ENCODE peak calls at places on chromosome 1, in four cellular contexts. One of them, this sample, is unnamed.

GRCh38 chr1:10635385-10635896 is 160.7 kb downstream of the PEX14 start:
- ATAC-seq in upper lobe of left lung: peak; percentile 20
- ATAC-seq in HCT116: no peak
- ATAC-seq in GM12878: no peak
- ATAC-seq in this sample: peak; percentile 39

GRCh38 chr1:45789601-45790000 is 13.8 kb upstream of the MAST2 start:
- ATAC-seq in upper lobe of left lung: no peak
- ATAC-seq in HCT116: no peak
- ATAC-seq in GM12878: no peak
- ATAC-seq in this sample: no peak

GRCh38 chr1:233664804-233665574 is 51.1 kb downstream of the KCNK1 start:
- ATAC-seq in upper lobe of left lung: no peak
- ATAC-seq in HCT116: no peak
- ATAC-seq in GM12878: no peak
- ATAC-seq in this sample: no peak

GRCh38 chr1:20654104-20654690 is 7.0 kb downstream of the DDOST start:
- ATAC-seq in upper lobe of left lung: peak; percentile 31
- ATAC-seq in HCT116: peak; percentile 45
- ATAC-seq in GM12878: no peak
- ATAC-seq in this sample: no peak

GRCh38 chr1:53582211-53583020 is 123.2 kb downstream of the DMRTB1 start:
- ATAC-seq in upper lobe of left lung: no peak
- ATAC-seq in HCT116: no peak
- ATAC-seq in GM12878: peak; percentile 46
- ATAC-seq in this sample: no peak

GRCh38 chr1:32334864-32335618 is 992 bp downstream of the MARCKSL1 start:
- ATAC-seq in upper lobe of left lung: peak; percentile 57
- ATAC-seq in HCT116: peak; percentile 47
- ATAC-seq in GM12878: peak; percentile 29
- ATAC-seq in this sample: peak; percentile 52

GRCh38 chr1:48492392-48492791 is 20.4 kb upstream of the SPATA6 start:
- ATAC-seq in upper lobe of left lung: no peak
- ATAC-seq in HCT116: no peak
- ATAC-seq in GM12878: no peak
- ATAC-seq in this sample: no peak

GRCh38 chr1:206482611-206483010 is 12.3 kb downstream of the IKBKE start:
- ATAC-seq in upper lobe of left lung: no peak
- ATAC-seq in HCT116: no peak
- ATAC-seq in GM12878: no peak
- ATAC-seq in this sample: no peak

GRCh38 chr1:117346206-117346928 is 20.9 kb upstream of the MAN1A2 start:
- ATAC-seq in upper lobe of left lung: no peak
- ATAC-seq in HCT116: no peak
- ATAC-seq in GM12878: no peak
- ATAC-seq in this sample: no peak

GRCh38 chr1:107378602-107379265 is 237.9 kb downstream of the NTNG1 start:
- ATAC-seq in upper lobe of left lung: no peak
- ATAC-seq in HCT116: no peak
- ATAC-seq in GM12878: no peak
- ATAC-seq in this sample: no peak

GRCh38 chr1:78676347-78676982 is 26.8 kb downstream of the IFI44 start:
- ATAC-seq in upper lobe of left lung: peak; percentile 63
- ATAC-seq in HCT116: peak; percentile 63
- ATAC-seq in GM12878: peak; percentile 70
- ATAC-seq in this sample: no peak

GRCh38 chr1:6686294-6686693 is 15.3 kb downstream of the DNAJC11 start:
- ATAC-seq in upper lobe of left lung: no peak
- ATAC-seq in HCT116: no peak
- ATAC-seq in GM12878: no peak
- ATAC-seq in this sample: no peak

GRCh38 chr1:113415256-113416189 is 25.2 kb downstream of the MAGI3 start:
- ATAC-seq in upper lobe of left lung: no peak
- ATAC-seq in HCT116: no peak
- ATAC-seq in GM12878: no peak
- ATAC-seq in this sample: peak; percentile 71

GRCh38 chr1:248847181-248847955 is 9.3 kb downstream of the ZNF672 start:
- ATAC-seq in upper lobe of left lung: no peak
- ATAC-seq in HCT116: no peak
- ATAC-seq in GM12878: no peak
- ATAC-seq in this sample: no peak

GRCh38 chr1:15636436-15636835 is 19.2 kb downstream of the DDI2 start:
- ATAC-seq in upper lobe of left lung: no peak
- ATAC-seq in HCT116: no peak
- ATAC-seq in GM12878: no peak
- ATAC-seq in this sample: no peak

GRCh38 chr1:32878183-32878582 is 7.5 kb upstream of the FNDC5 start:
- ATAC-seq in upper lobe of left lung: no peak
- ATAC-seq in HCT116: no peak
- ATAC-seq in GM12878: no peak
- ATAC-seq in this sample: no peak

GRCh38 chr1:32759521-32759980 is 57.0 kb upstream of the SYNC start:
- ATAC-seq in upper lobe of left lung: peak; percentile 45
- ATAC-seq in HCT116: peak; percentile 42
- ATAC-seq in GM12878: peak; percentile 28
- ATAC-seq in this sample: no peak

DNA sequence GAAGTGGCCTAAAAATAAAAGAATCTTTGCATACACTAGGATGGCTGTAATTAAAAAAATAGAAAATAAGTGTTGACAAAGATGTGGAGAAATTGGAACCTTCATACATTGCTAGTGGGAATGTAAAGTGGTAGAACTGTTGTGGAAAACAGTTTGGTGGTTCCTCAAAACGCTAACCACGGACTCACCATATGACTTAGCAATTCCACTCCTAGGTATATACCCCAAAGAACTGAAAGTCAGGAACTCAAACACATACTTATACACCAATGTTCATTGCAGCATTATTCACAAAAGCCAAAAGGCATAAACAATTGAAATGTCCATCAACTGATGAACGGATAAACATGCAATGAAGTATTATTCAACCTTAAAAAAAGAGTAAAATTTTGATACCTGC is 10.8 kb upstream of the HMGCL start:
- ATAC-seq in upper lobe of left lung: no peak
- ATAC-seq in HCT116: no peak
- ATAC-seq in GM12878: no peak
- ATAC-seq in this sample: no peak
- H3K27ac ChIP-seq in upper lobe of left lung: no peak overlapping the region
- H3K27ac ChIP-seq in HCT116: no peak overlapping the region
- H3K27ac ChIP-seq in GM12878: no peak overlapping the region
- H3K27ac ChIP-seq in this sample: no peak overlapping the region

DNA sequence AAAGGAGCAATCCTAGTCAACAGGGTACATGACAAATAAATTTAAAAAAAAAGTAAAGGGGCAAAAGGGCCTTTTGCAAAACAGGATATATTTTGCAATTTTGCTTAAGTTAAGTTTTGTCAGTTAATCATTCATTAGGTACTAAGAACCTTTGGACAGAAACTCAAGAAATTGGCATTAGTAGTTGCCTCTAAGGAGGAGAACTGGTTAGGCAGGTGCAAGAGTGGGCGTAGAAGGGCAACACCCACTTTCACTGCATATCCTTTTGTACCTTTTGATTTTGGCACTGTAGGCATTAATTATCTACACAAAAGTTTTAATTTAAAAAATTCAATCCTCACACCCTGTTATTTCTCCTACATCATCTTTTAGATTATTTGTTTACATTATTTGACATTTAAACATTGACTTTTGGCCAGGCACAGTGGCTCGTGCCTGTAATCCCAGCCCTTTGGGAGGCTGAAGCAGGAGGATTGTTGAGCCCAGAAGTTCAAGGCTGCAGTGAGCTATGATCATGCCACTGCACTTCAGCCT is 4.3 kb downstream of the DDAH1 start:
- ATAC-seq in upper lobe of left lung: no peak
- ATAC-seq in HCT116: no peak
- ATAC-seq in GM12878: no peak
- ATAC-seq in this sample: no peak
- TF ChIP-seq POLR2AphosphoS5 in upper lobe of left lung: no peak
- TF ChIP-seq POLR2AphosphoS5 in HCT116: no peak
- TF ChIP-seq POLR2AphosphoS5 in GM12878: no peak
- TF ChIP-seq POLR2AphosphoS5 in this sample: no peak

GRCh38 chr1:231064418-231064817 is 24.4 kb upstream of the FAM89A start:
- ATAC-seq in upper lobe of left lung: no peak
- ATAC-seq in HCT116: no peak
- ATAC-seq in GM12878: no peak
- ATAC-seq in this sample: no peak
- H3K27ac ChIP-seq in upper lobe of left lung: no peak overlapping the region
- H3K27ac ChIP-seq in HCT116: no peak overlapping the region
- H3K27ac ChIP-seq in GM12878: no peak overlapping the region
- H3K27ac ChIP-seq in this sample: no peak overlapping the region

GRCh38 chr1:21956720-21957552 is 19.8 kb upstream of the HSPG2 start:
- ATAC-seq in upper lobe of left lung: peak; percentile 59
- ATAC-seq in HCT116: peak; percentile 81
- ATAC-seq in GM12878: peak; percentile 53
- ATAC-seq in this sample: peak; percentile 71
- TF ChIP-seq POLR2AphosphoS5 in upper lobe of left lung: peak; percentile 23
- TF ChIP-seq POLR2AphosphoS5 in HCT116: peak; percentile 51
- TF ChIP-seq POLR2AphosphoS5 in GM12878: no peak
- TF ChIP-seq POLR2AphosphoS5 in this sample: peak; percentile 50

GRCh38 chr1:2575801-2576663 is 10.5 kb upstream of the PRXL2B start:
- ATAC-seq in upper lobe of left lung: peak; percentile 2
- ATAC-seq in HCT116: no peak
- ATAC-seq in GM12878: no peak
- ATAC-seq in this sample: peak; percentile 8
- H3K27ac ChIP-seq in upper lobe of left lung: peak overlapping the region; percentile 73
- H3K27ac ChIP-seq in HCT116: no peak overlapping the region
- H3K27ac ChIP-seq in GM12878: peak overlapping the region; percentile 99
- H3K27ac ChIP-seq in this sample: peak overlapping the region; percentile 45

DNA sequence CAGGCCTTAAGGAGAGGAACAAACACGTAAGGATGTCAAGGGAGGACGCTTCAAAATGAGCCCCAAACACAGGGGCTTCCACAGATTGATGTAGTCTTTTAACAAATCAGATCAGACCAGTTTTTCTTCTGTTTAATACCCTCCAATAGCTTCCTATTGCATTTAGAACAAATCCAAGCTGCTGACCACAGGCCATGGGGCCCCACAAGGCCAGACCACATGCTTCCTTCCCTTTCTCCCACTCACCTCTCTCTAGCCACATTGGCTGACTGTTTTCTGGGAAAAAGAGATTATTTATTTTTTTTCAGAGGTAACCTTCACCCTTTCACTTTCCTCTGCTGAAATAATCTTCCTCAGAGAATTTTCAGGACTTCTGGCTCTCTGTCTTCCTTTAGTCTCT is 380.6 kb downstream of the SIPA1L2 start:
- ATAC-seq in upper lobe of left lung: no peak
- ATAC-seq in HCT116: no peak
- ATAC-seq in GM12878: no peak
- ATAC-seq in this sample: no peak
- TF ChIP-seq POLR2AphosphoS5 in upper lobe of left lung: no peak
- TF ChIP-seq POLR2AphosphoS5 in HCT116: no peak
- TF ChIP-seq POLR2AphosphoS5 in GM12878: no peak
- TF ChIP-seq POLR2AphosphoS5 in this sample: no peak

DNA sequence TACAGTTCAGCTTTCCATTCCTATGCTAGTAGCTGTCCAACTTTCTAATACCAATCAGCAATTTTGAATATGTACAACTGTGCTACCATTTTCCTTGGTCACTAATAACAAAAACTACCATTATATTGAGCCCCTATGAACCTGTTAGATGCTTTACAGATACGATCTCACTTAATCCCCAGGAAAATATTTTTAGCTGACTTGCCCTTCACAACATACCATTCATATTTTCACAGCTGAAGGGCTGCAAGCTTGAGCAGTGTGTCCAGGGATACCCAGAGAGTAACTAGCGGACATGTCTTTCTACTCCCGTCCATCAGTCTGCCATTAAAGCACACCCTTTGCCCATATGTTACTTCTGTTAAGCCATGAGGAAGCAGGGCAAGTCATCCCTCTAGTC is 140.5 kb downstream of the SPATA46 start:
- ATAC-seq in upper lobe of left lung: no peak
- ATAC-seq in HCT116: no peak
- ATAC-seq in GM12878: no peak
- ATAC-seq in this sample: no peak
- H3K27ac ChIP-seq in upper lobe of left lung: no peak overlapping the region
- H3K27ac ChIP-seq in HCT116: no peak overlapping the region
- H3K27ac ChIP-seq in GM12878: no peak overlapping the region
- H3K27ac ChIP-seq in this sample: no peak overlapping the region

DNA sequence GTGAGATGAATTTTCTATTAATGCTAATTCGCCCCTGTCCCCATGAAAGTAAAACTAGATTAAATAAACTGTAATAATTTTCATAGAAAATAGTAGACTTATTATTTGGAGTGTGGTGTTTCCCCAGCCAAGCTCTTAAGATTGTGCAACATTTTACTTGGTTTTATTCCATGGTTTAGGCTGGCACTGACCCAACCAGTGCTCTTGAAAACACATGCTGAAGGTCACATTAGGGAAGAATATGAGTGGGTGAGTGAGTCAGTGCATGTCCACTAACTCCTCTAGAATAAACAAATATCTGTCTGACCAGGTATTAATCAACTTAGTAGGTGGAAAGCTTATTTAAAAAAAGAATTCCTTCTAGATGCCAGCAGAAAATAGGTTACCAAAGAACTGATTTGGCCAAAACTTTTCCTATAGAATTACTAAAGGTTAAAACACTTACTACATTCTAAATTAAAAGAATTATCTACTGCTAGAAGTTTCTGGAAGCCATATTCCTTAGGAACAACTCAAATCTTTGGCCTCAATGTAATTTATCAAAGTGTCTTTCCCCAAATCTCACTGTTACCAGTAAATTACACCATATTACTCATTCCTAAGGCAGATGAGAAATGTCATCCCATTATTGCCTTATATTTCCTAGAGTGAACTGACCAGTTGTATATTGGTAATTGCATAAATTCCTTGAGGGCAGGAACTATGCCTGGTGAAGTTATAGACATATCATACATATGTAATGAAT is 89.7 kb upstream of the RGS1 start:
- ATAC-seq in upper lobe of left lung: peak; percentile 93
- ATAC-seq in HCT116: no peak
- ATAC-seq in GM12878: no peak
- ATAC-seq in this sample: peak; percentile 97
- TF ChIP-seq POLR2AphosphoS5 in upper lobe of left lung: peak; percentile 48
- TF ChIP-seq POLR2AphosphoS5 in HCT116: no peak
- TF ChIP-seq POLR2AphosphoS5 in GM12878: no peak
- TF ChIP-seq POLR2AphosphoS5 in this sample: peak; percentile 95

This sample was measured in gastroesophageal sphincter.